ENCODE peak calls at places on chromosomes 3 and 15, in six cellular contexts. U is neuronal stem cell; N is foreskin keratinocyte; C is GM23338; B is stimulated activated CD4-positive, alpha-beta T cell treated with anti-CD3 and anti-CD28 coated beads, Interleukin-12 subunit alpha, Interleukin-12 subunit beta, amount 100 ng/mL, for 48 hours; Y is amniotic stem cell. K is an unnamed sample.

GRCh38 chr15:101023501-101024110 is 104.4 kb downstream of the LRRK1 start:
- DNase-seq in B (no peak), Y (no peak), U (no peak), C (no peak), N (no peak), K (no peak)

GRCh38 chr3:163541629-163542028 is 1536.7 kb downstream of the SI start:
- DNase-seq in U (no peak), Y (no peak), N (no peak), C (no peak), B (no peak), K (no peak)

GRCh38 chr15:64634020-64634419 is 141.4 kb downstream of the RBPMS2 start:
- DNase-seq in Y (no peak), N (no peak), B (no peak), C (peak), U (peak), K (peak)

GRCh38 chr3:194135516-194135805 is 487 bp upstream of the HES1 start:
- DNase-seq in B (no peak), U (no peak), N (no peak), C (no peak), Y (no peak), K (no peak)

GRCh38 chr3:89238836-89239235 is 131.4 kb downstream of the EPHA3 start:
- DNase-seq in U (no peak), N (no peak), Y (no peak), B (no peak), C (no peak), K (no peak)

GRCh38 chr15:70156781-70157261 is 59.1 kb upstream of the TLE3 start:
- DNase-seq in Y (no peak), N (no peak), U (no peak), C (no peak), B (no peak), K (no peak)

GRCh38 chr15:42616107-42616506 is 40.7 kb downstream of the STARD9 start:
- DNase-seq in Y (no peak), B (no peak), C (no peak), N (no peak), U (no peak), K (no peak)

GRCh38 chr15:68143785-68144184 is 61.3 kb downstream of the CALML4 start:
- DNase-seq in Y (no peak), C (no peak), U (no peak), B (no peak), N (no peak), K (no peak)

GRCh38 chr3:183489455-183490210 is 61.2 kb upstream of the MCF2L2 start:
- DNase-seq in Y (no peak), N (no peak), U (no peak), B (no peak), C (no peak), K (no peak)

GRCh38 chr15:71391421-71392047 is 276.3 kb downstream of the THSD4 start:
- DNase-seq in B (no peak), U (no peak), N (no peak), Y (no peak), C (no peak), K (no peak)

GRCh38 chr3:17639257-17639656 is 103.2 kb downstream of the TBC1D5 start:
- DNase-seq in N (peak), B (no peak), Y (no peak), U (no peak), C (no peak), K (no peak)

GRCh38 chr15:58070801-58071418 is 5.4 kb upstream of the ALDH1A2 start:
- DNase-seq in B (peak), U (peak), C (peak), Y (peak), N (no peak), K (peak)

GRCh38 chr3:142366434-142366833 is 81.4 kb downstream of the XRN1 start:
- DNase-seq in B (no peak), N (no peak), Y (no peak), C (peak), U (no peak), K (no peak)

GRCh38 chr3:47251689-47252088 is 30.9 kb downstream of the KIF9 start:
- DNase-seq in C (no peak), B (no peak), N (no peak), Y (no peak), U (no peak), K (no peak)

GRCh38 chr15:75693501-75694240 is 19.0 kb downstream of the CSPG4 start:
- DNase-seq in U (no peak), B (no peak), N (no peak), Y (no peak), C (no peak), K (no peak)

GRCh38 chr15:74598126-74598842 is 17.4 kb upstream of the CLK3 start:
- DNase-seq in N (peak), C (peak), U (peak), B (peak), Y (peak), K (peak)

GRCh38 chr3:143605661-143605950 is 242.7 kb downstream of the SLC9A9 start:
- DNase-seq in U (no peak), Y (no peak), B (no peak), N (no peak), C (no peak), K (no peak)

GRCh38 chr15:53759333-53759975 is at the start of gene WDR72:
- DNase-seq in N (no peak), C (peak), U (peak), Y (no peak), B (no peak), K (peak)

GRCh38 chr3:41222508-41222907 is 23.2 kb downstream of the CTNNB1 start:
- DNase-seq in N (no peak), U (no peak), Y (no peak), C (no peak), B (no peak), K (no peak)

GRCh38 chr3:182241777-182242556 is 530.2 kb downstream of the SOX2 start:
- DNase-seq in C (no peak), U (peak), N (no peak), Y (no peak), B (no peak), K (peak)

GRCh38 chr15:77823736-77824135 is 191.0 kb upstream of the LINGO1 start:
- DNase-seq in C (no peak), U (no peak), B (no peak), Y (no peak), N (no peak), K (no peak)

GRCh38 chr15:25250011-25250596 is 188.7 kb downstream of the UBE3A start:
- DNase-seq in Y (no peak), N (no peak), U (no peak), B (no peak), C (no peak), K (no peak)

GRCh38 chr3:9349321-9350117 is 13.3 kb upstream of the THUMPD3 start:
- DNase-seq in Y (peak), N (peak), B (no peak), U (no peak), C (no peak), K (no peak)

GRCh38 chr15:79025802-79026201 is 64.8 kb downstream of the RASGRF1 start:
- DNase-seq in U (no peak), C (no peak), Y (no peak), B (no peak), N (no peak), K (no peak)